ENCODE peak calls at places on chromosomes 7 and 10, in nine cellular contexts. T is adrenal gland, K is HFFc6, P is type B pancreatic cell, J is AG04450, S is GM23338, Q is chondrocyte, O is PC-3, I is endothelial cell. R is an unnamed sample.

GRCh38 chr10:56871160-56871668 is 510.2 kb upstream of the ZWINT start:
- DNase-seq in S (no peak), P (no peak), Q (no peak), K (no peak), I (no peak), T (no peak), O (no peak), J (no peak), R (no peak)

GRCh38 chr7:55504093-55504859 is 68.0 kb downstream of the VOPP1 start:
- DNase-seq in S (no peak), Q (no peak), T (no peak), I (no peak), O (peak; percentile 24), J (no peak), K (peak; percentile 24), P (no peak), R (peak; percentile 11)

GRCh38 chr7:3404490-3404889 is 103.4 kb downstream of the SDK1 start:
- DNase-seq in Q (no peak), I (no peak), O (peak; percentile 74), S (no peak), T (no peak), P (no peak), K (no peak), J (no peak), R (peak; percentile 31)

GRCh38 chr10:60456053-60456452 is 66.4 kb upstream of the ANK3 start:
- DNase-seq in J (no peak), S (peak; percentile 77), O (peak; percentile 64), I (peak; percentile 18), T (no peak), K (peak; percentile 18), Q (no peak), P (no peak), R (peak; percentile 74)

GRCh38 chr10:133474833-133475734 is 21.3 kb downstream of the SCART1 start:
- DNase-seq in T (no peak), Q (no peak), S (no peak), I (no peak), O (no peak), J (no peak), K (no peak), P (no peak), R (no peak)

GRCh38 chr10:11610855-11611247 is 599 bp downstream of the USP6NL start:
- DNase-seq in K (peak; percentile 30), S (peak; percentile 46), I (peak; percentile 44), O (no peak), T (peak; percentile 61), Q (no peak), P (no peak), J (no peak), R (peak; percentile 45)

GRCh38 chr7:78232806-78233205 is 434.2 kb downstream of the PHTF2 start:
- DNase-seq in I (no peak), S (no peak), P (no peak), K (peak; percentile 72), O (no peak), T (no peak), J (no peak), Q (no peak), R (no peak)

GRCh38 chr10:8004469-8005000 is 50.0 kb upstream of the GATA3 start:
- DNase-seq in I (no peak), K (no peak), T (no peak), O (no peak), P (no peak), S (no peak), Q (no peak), J (no peak), R (no peak)

GRCh38 chr10:96025566-96025965 is 17.8 kb upstream of the CCNJ start:
- DNase-seq in K (no peak), J (no peak), S (peak; percentile 64), P (no peak), I (peak; percentile 28), T (no peak), Q (no peak), O (peak; percentile 26), R (peak; percentile 23)

GRCh38 chr7:141674201-141674671 is 27.7 kb downstream of the DENND11 start:
- DNase-seq in I (peak; percentile 63), J (no peak), P (no peak), K (no peak), T (no peak), O (peak; percentile 40), Q (no peak), S (peak; percentile 54), R (peak; percentile 91)

GRCh38 chr7:140534743-140535142 is 55.4 kb upstream of the MKRN1 start:
- DNase-seq in Q (no peak), T (no peak), O (no peak), P (no peak), K (no peak), I (no peak), J (no peak), S (no peak), R (no peak)

GRCh38 chr10:60314306-60314940 is 75.3 kb downstream of the ANK3 start:
- DNase-seq in K (peak; percentile 57), P (no peak), T (no peak), O (peak; percentile 82), S (no peak), I (no peak), J (no peak), Q (no peak), R (peak; percentile 75)

GRCh38 chr7:26284995-26285632 is 6.5 kb upstream of the SNX10 start:
- DNase-seq in K (no peak), I (no peak), Q (no peak), O (peak; percentile 65), S (peak; percentile 36), J (no peak), T (no peak), P (no peak), R (peak; percentile 81)

DNA sequence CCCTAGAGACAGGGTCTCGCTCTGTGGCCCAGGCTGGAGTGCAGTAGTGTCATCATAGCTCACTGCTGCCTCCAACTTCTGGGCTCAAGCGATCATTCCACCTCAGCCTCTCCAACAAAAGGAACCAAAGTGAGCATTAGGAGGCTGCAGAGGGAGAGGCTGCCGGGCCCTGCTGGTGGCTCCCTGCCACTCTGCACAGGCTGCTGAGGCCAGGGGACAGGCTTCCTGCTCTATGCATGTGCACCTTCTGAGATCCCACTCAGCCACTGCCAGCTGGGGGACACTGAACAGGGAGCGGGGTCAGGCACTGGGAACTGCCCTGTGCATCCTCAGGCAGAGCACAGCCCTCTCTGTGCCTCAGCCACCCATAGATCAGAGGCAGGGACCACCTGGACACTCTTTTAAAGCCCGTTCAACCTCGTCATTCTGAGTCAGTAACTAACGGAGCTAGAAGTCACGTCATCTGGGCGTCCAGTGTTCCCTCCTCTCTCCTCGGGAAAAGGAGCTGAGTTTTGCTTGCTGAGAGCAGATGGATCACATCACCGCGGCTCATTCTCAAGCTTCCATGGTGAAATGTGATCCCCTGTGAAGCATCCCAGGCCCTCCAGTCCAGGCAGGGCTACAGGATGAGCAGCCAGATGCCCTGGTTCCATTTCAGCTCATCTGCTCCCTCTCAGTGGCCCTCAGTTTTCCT is 109.6 kb downstream of the MYL10 start:
- DNase-seq in P (no peak), I (no peak), K (peak; percentile 83), T (no peak), J (peak; percentile 96), S (no peak), Q (no peak), O (peak; percentile 6), R (no peak)
- TF ChIP-seq CTCF in P (no peak), I (no peak), K (no peak), T (no peak), J (no peak), S (no peak), Q (no peak), O (no peak), R (no peak)

GRCh38 chr7:83957333-83957732 is 237.3 kb downstream of the SEMA3A start:
- DNase-seq in S (no peak), T (no peak), K (no peak), P (no peak), I (no peak), J (no peak), Q (no peak), O (no peak), R (peak; percentile 30)

GRCh38 chr7:83956104-83956503 is 238.5 kb downstream of the SEMA3A start:
- DNase-seq in Q (no peak), O (no peak), S (no peak), K (no peak), J (no peak), P (no peak), T (no peak), I (no peak), R (no peak)
- TF ChIP-seq CTCF in Q (no peak), O (no peak), S (no peak), K (no peak), J (no peak), P (no peak), T (no peak), I (no peak), R (no peak)

DNA sequence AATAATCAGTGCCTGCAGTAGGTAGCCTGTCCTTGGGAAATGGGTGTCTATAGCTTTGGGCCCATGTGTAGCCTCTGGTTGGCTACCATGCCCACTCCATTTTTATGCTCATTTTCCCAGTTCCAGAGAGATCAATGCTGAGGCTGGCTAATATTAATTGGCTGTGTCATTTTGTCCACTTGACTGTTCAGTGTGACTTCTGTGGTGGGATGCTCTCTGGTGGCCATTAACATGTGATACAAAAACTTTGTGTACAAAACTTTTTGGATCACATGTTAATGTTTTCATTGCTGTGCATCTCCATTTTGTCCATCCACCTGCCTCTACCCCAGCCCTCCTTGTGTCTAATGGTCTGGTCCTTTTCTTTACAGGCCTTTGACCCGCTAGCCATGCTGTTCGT is 22.7 kb downstream of the VIM start:
- DNase-seq in J (no peak), K (no peak), I (no peak), Q (no peak), P (no peak), T (no peak), O (peak; percentile 5), S (no peak), R (no peak)
- TF ChIP-seq CTCF in J (no peak), K (peak; percentile 52), I (no peak), Q (peak; percentile 69), P (no peak), T (no peak), O (peak; percentile 27), S (peak; percentile 7), R (no peak)

GRCh38 chr7:129783097-129783919 is 169.5 kb downstream of the UBE2H start:
- DNase-seq in O (no peak), J (no peak), K (no peak), Q (no peak), T (no peak), S (no peak), I (no peak), P (no peak), R (no peak)
- TF ChIP-seq CTCF in O (no peak), J (no peak), K (no peak), Q (no peak), T (no peak), S (no peak), I (no peak), P (no peak), R (no peak)

R was measured in MCF 10A.